ENCODE peak calls at places on chromosomes 7 and 10, in four cellular contexts. One of them, this sample, is unnamed.

GRCh38 chr7:151452680-151453325 is 12.9 kb upstream of the CRYGN start:
- DNase-seq in body of pancreas: no peak
- DNase-seq in transverse colon: peak
- DNase-seq in lower leg skin: peak
- DNase-seq in this sample: no peak

GRCh38 chr10:89151857-89152256 is 55.3 kb downstream of the CH25H start:
- DNase-seq in body of pancreas: no peak
- DNase-seq in transverse colon: no peak
- DNase-seq in lower leg skin: no peak
- DNase-seq in this sample: no peak

GRCh38 chr7:17968791-17969715 is 28.8 kb upstream of the SNX13 start:
- DNase-seq in body of pancreas: no peak
- DNase-seq in transverse colon: no peak
- DNase-seq in lower leg skin: no peak
- DNase-seq in this sample: no peak

GRCh38 chr7:104973909-104974415 is 40.0 kb upstream of the KMT2E start:
- DNase-seq in body of pancreas: no peak
- DNase-seq in transverse colon: no peak
- DNase-seq in lower leg skin: no peak
- DNase-seq in this sample: no peak

GRCh38 chr7:68529221-68529620 is 1069.1 kb upstream of the AUTS2 start:
- DNase-seq in body of pancreas: no peak
- DNase-seq in transverse colon: no peak
- DNase-seq in lower leg skin: no peak
- DNase-seq in this sample: no peak

GRCh38 chr10:58064714-58065528 is 202.8 kb downstream of the IPMK start:
- DNase-seq in body of pancreas: peak
- DNase-seq in transverse colon: no peak
- DNase-seq in lower leg skin: no peak
- DNase-seq in this sample: peak

GRCh38 chr7:20141666-20142065 is 75.5 kb downstream of the MACC1 start:
- DNase-seq in body of pancreas: peak
- DNase-seq in transverse colon: no peak
- DNase-seq in lower leg skin: no peak
- DNase-seq in this sample: no peak

GRCh38 chr7:40717242-40717641 is 582.4 kb downstream of the SUGCT start:
- DNase-seq in body of pancreas: peak
- DNase-seq in transverse colon: peak
- DNase-seq in lower leg skin: peak
- DNase-seq in this sample: peak

GRCh38 chr7:82348251-82348650 is 95.3 kb downstream of the CACNA2D1 start:
- DNase-seq in body of pancreas: no peak
- DNase-seq in transverse colon: no peak
- DNase-seq in lower leg skin: no peak
- DNase-seq in this sample: no peak

GRCh38 chr10:122299423-122300075 is 28.5 kb downstream of the BTBD16 start:
- DNase-seq in body of pancreas: no peak
- DNase-seq in transverse colon: no peak
- DNase-seq in lower leg skin: no peak
- DNase-seq in this sample: no peak

GRCh38 chr7:19928247-19928646 is 154.8 kb upstream of the TMEM196 start:
- DNase-seq in body of pancreas: no peak
- DNase-seq in transverse colon: no peak
- DNase-seq in lower leg skin: no peak
- DNase-seq in this sample: no peak

GRCh38 chr7:87919875-87920274 is 14.2 kb upstream of the ADAM22 start:
- DNase-seq in body of pancreas: no peak
- DNase-seq in transverse colon: no peak
- DNase-seq in lower leg skin: no peak
- DNase-seq in this sample: no peak

GRCh38 chr10:102633848-102634247 is 10.4 kb upstream of the TRIM8 start:
- DNase-seq in body of pancreas: no peak
- DNase-seq in transverse colon: no peak
- DNase-seq in lower leg skin: no peak
- DNase-seq in this sample: no peak

GRCh38 chr7:124072603-124073324 is 39.9 kb upstream of the TMEM229A start:
- DNase-seq in body of pancreas: no peak
- DNase-seq in transverse colon: no peak
- DNase-seq in lower leg skin: no peak
- DNase-seq in this sample: no peak

GRCh38 chr7:43756368-43757072 is 2.0 kb upstream of the BLVRA start:
- DNase-seq in body of pancreas: peak
- DNase-seq in transverse colon: no peak
- DNase-seq in lower leg skin: peak
- DNase-seq in this sample: no peak

GRCh38 chr10:11742009-11742778 is at the start of gene ECHDC3:
- DNase-seq in body of pancreas: peak
- DNase-seq in transverse colon: peak
- DNase-seq in lower leg skin: peak
- DNase-seq in this sample: no peak

GRCh38 chr7:575425-576366 is 56.0 kb upstream of the PDGFA start:
- DNase-seq in body of pancreas: no peak
- DNase-seq in transverse colon: no peak
- DNase-seq in lower leg skin: no peak
- DNase-seq in this sample: no peak

GRCh38 chr7:44259547-44260457 is 59.0 kb downstream of the YKT6 start:
- DNase-seq in body of pancreas: peak
- DNase-seq in transverse colon: peak
- DNase-seq in lower leg skin: peak
- DNase-seq in this sample: peak

GRCh38 chr7:151843181-151843580 is 33.7 kb downstream of the PRKAG2 start:
- DNase-seq in body of pancreas: no peak
- DNase-seq in transverse colon: no peak
- DNase-seq in lower leg skin: no peak
- DNase-seq in this sample: no peak

GRCh38 chr10:44991571-44991970 is 9.2 kb upstream of the ZNF22 start:
- DNase-seq in body of pancreas: peak
- DNase-seq in transverse colon: no peak
- DNase-seq in lower leg skin: peak
- DNase-seq in this sample: peak

GRCh38 chr10:89653410-89653828 is 8.4 kb upstream of the PANK1 start:
- DNase-seq in body of pancreas: no peak
- DNase-seq in transverse colon: no peak
- DNase-seq in lower leg skin: no peak
- DNase-seq in this sample: no peak

GRCh38 chr10:117246997-117247667 is 6.2 kb downstream of the SLC18A2 start:
- DNase-seq in body of pancreas: no peak
- DNase-seq in transverse colon: no peak
- DNase-seq in lower leg skin: no peak
- DNase-seq in this sample: no peak

GRCh38 chr10:23404461-23404980 is 34.4 kb upstream of the OTUD1 start:
- DNase-seq in body of pancreas: no peak
- DNase-seq in transverse colon: no peak
- DNase-seq in lower leg skin: no peak
- DNase-seq in this sample: no peak

GRCh38 chr7:157479326-157479725 is 142.5 kb downstream of the DNAJB6 start:
- DNase-seq in body of pancreas: no peak
- DNase-seq in transverse colon: no peak
- DNase-seq in lower leg skin: no peak
- DNase-seq in this sample: no peak

GRCh38 chr7:27176962-27177794 is 3.1 kb upstream of the HOXA10 start:
- DNase-seq in body of pancreas: no peak
- DNase-seq in transverse colon: peak
- DNase-seq in lower leg skin: peak
- DNase-seq in this sample: peak

GRCh38 chr7:104971290-104972071 is 42.5 kb upstream of the KMT2E start:
- DNase-seq in body of pancreas: peak
- DNase-seq in transverse colon: peak
- DNase-seq in lower leg skin: no peak
- DNase-seq in this sample: no peak

GRCh38 chr10:33900591-33900990 is 566.1 kb upstream of the NRP1 start:
- DNase-seq in body of pancreas: no peak
- DNase-seq in transverse colon: no peak
- DNase-seq in lower leg skin: no peak
- DNase-seq in this sample: no peak

GRCh38 chr10:128859738-128860386 is 607.2 kb upstream of the MGMT start:
- DNase-seq in body of pancreas: peak
- DNase-seq in transverse colon: peak
- DNase-seq in lower leg skin: peak
- DNase-seq in this sample: peak

GRCh38 chr10:8053446-8054242 is 844 bp upstream of the GATA3 start:
- DNase-seq in body of pancreas: peak
- DNase-seq in transverse colon: peak
- DNase-seq in lower leg skin: peak
- DNase-seq in this sample: no peak

GRCh38 chr7:136348142-136348541 is 371.0 kb upstream of the MTPN start:
- DNase-seq in body of pancreas: no peak
- DNase-seq in transverse colon: no peak
- DNase-seq in lower leg skin: no peak
- DNase-seq in this sample: no peak

GRCh38 chr7:136348542-136348941 is 371.4 kb upstream of the MTPN start:
- DNase-seq in body of pancreas: no peak
- DNase-seq in transverse colon: no peak
- DNase-seq in lower leg skin: no peak
- DNase-seq in this sample: no peak

GRCh38 chr7:136353287-136353686 is 376.1 kb upstream of the MTPN start:
- DNase-seq in body of pancreas: no peak
- DNase-seq in transverse colon: no peak
- DNase-seq in lower leg skin: no peak
- DNase-seq in this sample: no peak
- TF ChIP-seq POLR2A in body of pancreas: no peak
- TF ChIP-seq POLR2A in transverse colon: no peak
- TF ChIP-seq POLR2A in lower leg skin: no peak
- TF ChIP-seq POLR2A in this sample: no peak

GRCh38 chr7:139351027-139351426 is 8.7 kb upstream of the LUC7L2 start:
- DNase-seq in body of pancreas: no peak
- DNase-seq in transverse colon: no peak
- DNase-seq in lower leg skin: no peak
- DNase-seq in this sample: no peak
- TF ChIP-seq POLR2A in body of pancreas: no peak
- TF ChIP-seq POLR2A in transverse colon: no peak
- TF ChIP-seq POLR2A in lower leg skin: no peak
- TF ChIP-seq POLR2A in this sample: no peak

GRCh38 chr10:96695366-96695765 is 24.9 kb downstream of the PIK3AP1 start:
- DNase-seq in body of pancreas: no peak
- DNase-seq in transverse colon: no peak
- DNase-seq in lower leg skin: no peak
- DNase-seq in this sample: no peak

GRCh38 chr10:96697026-96697425 is 23.3 kb downstream of the PIK3AP1 start:
- DNase-seq in body of pancreas: no peak
- DNase-seq in transverse colon: no peak
- DNase-seq in lower leg skin: no peak
- DNase-seq in this sample: no peak

GRCh38 chr10:96699613-96700012 is 20.7 kb downstream of the PIK3AP1 start:
- DNase-seq in body of pancreas: no peak
- DNase-seq in transverse colon: no peak
- DNase-seq in lower leg skin: no peak
- DNase-seq in this sample: no peak

GRCh38 chr10:96695975-96696634 is 24.2 kb downstream of the PIK3AP1 start:
- DNase-seq in body of pancreas: no peak
- DNase-seq in transverse colon: no peak
- DNase-seq in lower leg skin: no peak
- DNase-seq in this sample: no peak

DNA sequence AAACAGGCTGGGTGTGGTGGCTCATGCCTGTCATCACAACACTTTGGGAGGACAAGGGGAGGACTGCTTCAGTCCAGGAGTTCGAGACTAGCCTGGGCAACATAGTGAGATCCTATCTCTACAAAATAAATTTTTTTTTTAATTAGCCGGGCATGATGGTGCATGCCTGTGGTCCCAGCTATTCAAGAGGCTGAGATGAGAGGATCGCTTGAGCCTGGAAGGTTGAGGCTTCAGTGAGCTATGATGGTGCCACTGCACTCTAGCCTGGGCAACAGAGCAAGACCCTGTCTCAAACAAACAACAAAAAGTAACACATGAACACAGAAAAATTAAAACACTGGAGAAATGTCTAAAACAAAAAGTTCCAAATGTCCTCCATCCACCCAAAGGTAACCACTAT is 22.9 kb downstream of the PIK3AP1 start:
- DNase-seq in body of pancreas: no peak
- DNase-seq in transverse colon: no peak
- DNase-seq in lower leg skin: no peak
- DNase-seq in this sample: no peak
- TF ChIP-seq POLR2A in body of pancreas: no peak
- TF ChIP-seq POLR2A in transverse colon: no peak
- TF ChIP-seq POLR2A in lower leg skin: no peak
- TF ChIP-seq POLR2A in this sample: no peak

GRCh38 chr7:130952477-130952876 is 218.5 kb upstream of the KLF14 start:
- DNase-seq in body of pancreas: no peak
- DNase-seq in transverse colon: no peak
- DNase-seq in lower leg skin: no peak
- DNase-seq in this sample: no peak
- TF ChIP-seq POLR2A in body of pancreas: no peak
- TF ChIP-seq POLR2A in transverse colon: no peak
- TF ChIP-seq POLR2A in lower leg skin: no peak
- TF ChIP-seq POLR2A in this sample: no peak

GRCh38 chr7:100099452-100099851 is 1.7 kb downstream of the MCM7 start:
- DNase-seq in body of pancreas: no peak
- DNase-seq in transverse colon: no peak
- DNase-seq in lower leg skin: peak
- DNase-seq in this sample: no peak

GRCh38 chr7:100098913-100099312 is 2.3 kb downstream of the MCM7 start:
- DNase-seq in body of pancreas: no peak
- DNase-seq in transverse colon: no peak
- DNase-seq in lower leg skin: no peak
- DNase-seq in this sample: no peak

GRCh38 chr7:100101016-100101862 is at the start of the genes AP4M1 and MCM7:
- DNase-seq in body of pancreas: peak
- DNase-seq in transverse colon: peak
- DNase-seq in lower leg skin: peak
- DNase-seq in this sample: peak

GRCh38 chr7:100102950-100103840 is 1.8 kb downstream of the AP4M1 start:
- DNase-seq in body of pancreas: no peak
- DNase-seq in transverse colon: no peak
- DNase-seq in lower leg skin: no peak
- DNase-seq in this sample: no peak

GRCh38 chr7:100100420-100101015 is 679 bp downstream of the MCM7 start:
- DNase-seq in body of pancreas: peak
- DNase-seq in transverse colon: peak
- DNase-seq in lower leg skin: peak
- DNase-seq in this sample: peak
- TF ChIP-seq POLR2A in body of pancreas: no peak
- TF ChIP-seq POLR2A in transverse colon: peak
- TF ChIP-seq POLR2A in lower leg skin: no peak
- TF ChIP-seq POLR2A in this sample: no peak